ENCODE peak calls at places on chromosomes 7 and 10, in five cellular contexts. One of them, this sample, is unnamed.

GRCh38 chr7:85070967-85071628 is 115.8 kb downstream of the SEMA3D start:
- DNase-seq in AML-193: no peak
- DNase-seq in progenitor cell of endocrine pancreas: no peak
- DNase-seq in LHCN-M2: no peak
- DNase-seq in left cardiac atrium: no peak
- DNase-seq in this sample: no peak

GRCh38 chr10:42986618-42987017 is 90.3 kb upstream of the RET start:
- DNase-seq in AML-193: no peak
- DNase-seq in progenitor cell of endocrine pancreas: no peak
- DNase-seq in LHCN-M2: peak
- DNase-seq in left cardiac atrium: no peak
- DNase-seq in this sample: no peak

GRCh38 chr10:13724484-13724883 is 137.7 kb downstream of the PRPF18 start:
- DNase-seq in AML-193: no peak
- DNase-seq in progenitor cell of endocrine pancreas: no peak
- DNase-seq in LHCN-M2: no peak
- DNase-seq in left cardiac atrium: no peak
- DNase-seq in this sample: peak

GRCh38 chr10:9634466-9634865 is 1383.2 kb upstream of the CELF2 start:
- DNase-seq in AML-193: no peak
- DNase-seq in progenitor cell of endocrine pancreas: no peak
- DNase-seq in LHCN-M2: peak
- DNase-seq in left cardiac atrium: no peak
- DNase-seq in this sample: no peak

GRCh38 chr7:70470751-70471150 is 661.2 kb upstream of the GALNT17 start:
- DNase-seq in AML-193: no peak
- DNase-seq in progenitor cell of endocrine pancreas: no peak
- DNase-seq in LHCN-M2: no peak
- DNase-seq in left cardiac atrium: no peak
- DNase-seq in this sample: no peak

GRCh38 chr10:17425584-17426262 is 28.7 kb downstream of the ST8SIA6 start:
- DNase-seq in AML-193: no peak
- DNase-seq in progenitor cell of endocrine pancreas: no peak
- DNase-seq in LHCN-M2: no peak
- DNase-seq in left cardiac atrium: peak
- DNase-seq in this sample: no peak

GRCh38 chr10:93346060-93346459 is 136.1 kb downstream of the MYOF start:
- DNase-seq in AML-193: no peak
- DNase-seq in progenitor cell of endocrine pancreas: no peak
- DNase-seq in LHCN-M2: no peak
- DNase-seq in left cardiac atrium: no peak
- DNase-seq in this sample: no peak

GRCh38 chr7:18117482-18117881 is 89.8 kb upstream of the PRPS1L1 start:
- DNase-seq in AML-193: no peak
- DNase-seq in progenitor cell of endocrine pancreas: no peak
- DNase-seq in LHCN-M2: peak
- DNase-seq in left cardiac atrium: no peak
- DNase-seq in this sample: no peak

GRCh38 chr10:97047788-97048187 is 138.0 kb downstream of the SLIT1 start:
- DNase-seq in AML-193: no peak
- DNase-seq in progenitor cell of endocrine pancreas: no peak
- DNase-seq in LHCN-M2: no peak
- DNase-seq in left cardiac atrium: no peak
- DNase-seq in this sample: no peak

GRCh38 chr7:4073052-4073451 is 609.0 kb upstream of the FOXK1 start:
- DNase-seq in AML-193: no peak
- DNase-seq in progenitor cell of endocrine pancreas: no peak
- DNase-seq in LHCN-M2: no peak
- DNase-seq in left cardiac atrium: no peak
- DNase-seq in this sample: no peak

GRCh38 chr7:109864263-109864662 is 1226.7 kb upstream of the LRRN3 start:
- DNase-seq in AML-193: no peak
- DNase-seq in progenitor cell of endocrine pancreas: no peak
- DNase-seq in LHCN-M2: no peak
- DNase-seq in left cardiac atrium: no peak
- DNase-seq in this sample: no peak

GRCh38 chr10:47092822-47093221 is 181.6 kb downstream of the PTPN20 start:
- DNase-seq in AML-193: no peak
- DNase-seq in progenitor cell of endocrine pancreas: no peak
- DNase-seq in LHCN-M2: no peak
- DNase-seq in left cardiac atrium: peak
- DNase-seq in this sample: peak

GRCh38 chr7:20642171-20642570 is 26.7 kb downstream of the ABCB5 start:
- DNase-seq in AML-193: no peak
- DNase-seq in progenitor cell of endocrine pancreas: no peak
- DNase-seq in LHCN-M2: peak
- DNase-seq in left cardiac atrium: no peak
- DNase-seq in this sample: no peak

GRCh38 chr10:8060010-8060703 is 5.7 kb downstream of the GATA3 start:
- DNase-seq in AML-193: peak
- DNase-seq in progenitor cell of endocrine pancreas: no peak
- DNase-seq in LHCN-M2: peak
- DNase-seq in left cardiac atrium: no peak
- DNase-seq in this sample: no peak

GRCh38 chr10:128062331-128062730 is 63.9 kb downstream of the MKI67 start:
- DNase-seq in AML-193: no peak
- DNase-seq in progenitor cell of endocrine pancreas: no peak
- DNase-seq in LHCN-M2: no peak
- DNase-seq in left cardiac atrium: no peak
- DNase-seq in this sample: no peak

GRCh38 chr7:100153713-100154519 is 4.6 kb downstream of the TRAPPC14 start:
- DNase-seq in AML-193: no peak
- DNase-seq in progenitor cell of endocrine pancreas: no peak
- DNase-seq in LHCN-M2: no peak
- DNase-seq in left cardiac atrium: no peak
- DNase-seq in this sample: no peak

GRCh38 chr7:130486963-130487324 is 4.9 kb upstream of the MEST start:
- DNase-seq in AML-193: no peak
- DNase-seq in progenitor cell of endocrine pancreas: no peak
- DNase-seq in LHCN-M2: no peak
- DNase-seq in left cardiac atrium: no peak
- DNase-seq in this sample: no peak

GRCh38 chr10:43944742-43945730 is 296.4 kb upstream of the ZNF32 start:
- DNase-seq in AML-193: no peak
- DNase-seq in progenitor cell of endocrine pancreas: no peak
- DNase-seq in LHCN-M2: no peak
- DNase-seq in left cardiac atrium: no peak
- DNase-seq in this sample: peak

GRCh38 chr7:44120395-44120794 is 3.0 kb downstream of the POLD2 start:
- DNase-seq in AML-193: no peak
- DNase-seq in progenitor cell of endocrine pancreas: no peak
- DNase-seq in LHCN-M2: no peak
- DNase-seq in left cardiac atrium: no peak
- DNase-seq in this sample: no peak

GRCh38 chr7:155489862-155490696 is 32.1 kb downstream of the EN2 start:
- DNase-seq in AML-193: no peak
- DNase-seq in progenitor cell of endocrine pancreas: no peak
- DNase-seq in LHCN-M2: no peak
- DNase-seq in left cardiac atrium: no peak
- DNase-seq in this sample: no peak

GRCh38 chr7:73517241-73517995 is 4.7 kb downstream of the BAZ1B start:
- DNase-seq in AML-193: no peak
- DNase-seq in progenitor cell of endocrine pancreas: no peak
- DNase-seq in LHCN-M2: no peak
- DNase-seq in left cardiac atrium: no peak
- DNase-seq in this sample: no peak

GRCh38 chr10:29681700-29682444 is 47.1 kb upstream of the SVIL start:
- DNase-seq in AML-193: peak
- DNase-seq in progenitor cell of endocrine pancreas: no peak
- DNase-seq in LHCN-M2: no peak
- DNase-seq in left cardiac atrium: no peak
- DNase-seq in this sample: no peak

GRCh38 chr10:104120903-104121484 is 977 bp upstream of the SFR1 start:
- DNase-seq in AML-193: peak
- DNase-seq in progenitor cell of endocrine pancreas: peak
- DNase-seq in LHCN-M2: peak
- DNase-seq in left cardiac atrium: peak
- DNase-seq in this sample: peak